ENCODE peak calls at places on chromosomes 12 and 14, in eight cellular contexts. Z is OCI-LY7; U is CD4-positive, alpha-beta memory T cell; K is germinal center; Q is activated CD4-positive, alpha-beta T cell treated with anti-CD3 and anti-CD28 coated beads, Interleukin-2, amount 50 U/mL, for 48 hours; X is RCC 7860; G is Calu3; V is effector memory CD8-positive, alpha-beta T cell. L is an unnamed sample.

GRCh38 chr12:98757455-98757854 is 112.4 kb downstream of the APAF1 start:
- DNase-seq in Q (no peak), G (no peak), K (no peak), U (no peak), X (no peak), V (no peak), Z (no peak), L (no peak)

GRCh38 chr12:68037616-68038255 is 48.5 kb downstream of the IFNG-AS1 start:
- DNase-seq in V (no peak), U (no peak), X (no peak), Z (no peak), G (no peak), K (no peak), Q (peak), L (no peak)

GRCh38 chr12:63955831-63956685 is 111.6 kb downstream of the SRGAP1 start:
- DNase-seq in U (no peak), X (no peak), Z (no peak), V (no peak), K (no peak), G (no peak), Q (no peak), L (peak)

GRCh38 chr12:114919479-114919878 is 235.5 kb upstream of the TBX3 start:
- DNase-seq in U (no peak), K (no peak), V (no peak), X (no peak), Q (no peak), G (no peak), Z (no peak), L (peak)

GRCh38 chr12:93137656-93138612 is 208.8 kb upstream of the EEA1 start:
- DNase-seq in Q (no peak), Z (no peak), G (peak), K (no peak), V (no peak), U (no peak), X (peak), L (peak)

GRCh38 chr12:50017047-50017446 is 8.2 kb downstream of the RACGAP1 start:
- DNase-seq in U (no peak), G (no peak), Q (no peak), V (no peak), Z (no peak), K (no peak), X (no peak), L (peak)

GRCh38 chr12:122944588-122944987 is 21.7 kb downstream of the ABCB9 start:
- DNase-seq in K (no peak), U (no peak), G (peak), Q (no peak), V (no peak), X (peak), Z (no peak), L (no peak)

GRCh38 chr12:131671276-131671675 is 39.6 kb upstream of the SFSWAP start:
- DNase-seq in U (no peak), V (no peak), Q (no peak), K (no peak), Z (no peak), X (no peak), G (no peak), L (no peak)

GRCh38 chr12:66900616-66901015 is 221.7 kb upstream of the GRIP1 start:
- DNase-seq in Q (no peak), X (no peak), V (no peak), K (no peak), U (no peak), G (no peak), Z (no peak), L (no peak)

GRCh38 chr14:35883677-35884293 is 57.6 kb downstream of the BRMS1L start:
- DNase-seq in G (peak), U (no peak), Z (peak), X (no peak), K (no peak), Q (peak), V (no peak), L (peak)

GRCh38 chr12:51683763-51684357 is 92.8 kb downstream of the SCN8A start:
- DNase-seq in Q (no peak), V (no peak), K (no peak), G (no peak), Z (no peak), X (no peak), U (no peak), L (peak)

GRCh38 chr14:102925646-102926045 is 3.2 kb downstream of the AMN start:
- DNase-seq in X (no peak), K (no peak), V (no peak), Z (no peak), G (no peak), U (no peak), Q (no peak), L (no peak)

GRCh38 chr14:33280646-33281045 is 342.0 kb downstream of the NPAS3 start:
- DNase-seq in V (no peak), U (no peak), G (no peak), Q (no peak), K (no peak), Z (no peak), X (peak), L (no peak)

GRCh38 chr12:42145552-42146215 is 1.0 kb upstream of the GXYLT1 start:
- DNase-seq in Q (no peak), Z (no peak), K (no peak), X (no peak), U (no peak), V (no peak), G (no peak), L (no peak)

GRCh38 chr12:6312529-6313325 is 2.2 kb downstream of the PLEKHG6 start:
- DNase-seq in U (no peak), K (no peak), V (no peak), X (no peak), Q (peak), G (peak), Z (no peak), L (no peak)

GRCh38 chr12:6867407-6868210 is at the start of gene TPI1:
- DNase-seq in V (peak), X (peak), U (peak), Z (peak), K (peak), G (peak), Q (peak), L (peak)

GRCh38 chr14:100486025-100486828 is 101.0 kb downstream of the BEGAIN start:
- DNase-seq in V (peak), X (peak), Q (peak), Z (peak), K (peak), U (peak), G (peak), L (peak)

GRCh38 chr14:29217813-29218450 is 451.3 kb downstream of the FOXG1 start:
- DNase-seq in K (no peak), Z (no peak), U (no peak), Q (no peak), G (no peak), X (no peak), V (no peak), L (peak)

GRCh38 chr12:113727651-113728061 is 238.5 kb downstream of the RBM19 start:
- DNase-seq in K (no peak), V (no peak), G (no peak), U (no peak), Z (no peak), Q (no peak), X (peak), L (no peak)

GRCh38 chr14:100858838-100859220 is 32.9 kb downstream of the MEG3 start:
- DNase-seq in X (no peak), V (no peak), G (no peak), U (no peak), Z (no peak), Q (no peak), K (no peak), L (no peak)

GRCh38 chr14:102392506-102392905 is 29.8 kb downstream of the TECPR2 start:
- DNase-seq in G (no peak), K (no peak), Q (no peak), X (no peak), U (no peak), V (no peak), Z (no peak), L (peak)

GRCh38 chr12:88242161-88242925 is 100.2 kb downstream of the TMTC3 start:
- DNase-seq in U (no peak), X (peak), Z (no peak), G (peak), Q (peak), V (no peak), K (no peak), L (peak)

GRCh38 chr12:71556881-71557280 is 106.8 kb downstream of the ZFC3H1 start:
- DNase-seq in U (no peak), V (no peak), K (no peak), Z (no peak), Q (no peak), X (peak), G (peak), L (peak)

GRCh38 chr12:111685322-111685810 is 390 bp downstream of the BRAP start:
- DNase-seq in Z (peak), Q (no peak), G (no peak), K (peak), U (no peak), X (no peak), V (no peak), L (no peak)

GRCh38 chr12:52010692-52011601 is 4.2 kb downstream of the TAMALIN start:
- DNase-seq in Z (no peak), Q (no peak), U (no peak), K (no peak), X (no peak), V (no peak), G (no peak), L (no peak)

GRCh38 chr14:103825103-103825502 is 22.3 kb downstream of the PPP1R13B start:
- DNase-seq in Z (no peak), V (no peak), Q (no peak), G (peak), U (no peak), X (no peak), K (no peak), L (no peak)

GRCh38 chr12:109518820-109519665 is 41.6 kb downstream of the UBE3B start:
- DNase-seq in X (peak), Q (peak), K (peak), Z (peak), G (peak), V (peak), U (peak), L (peak)

GRCh38 chr14:37213016-37213415 is 15.3 kb downstream of the MIPOL1 start:
- DNase-seq in K (no peak), X (no peak), Q (no peak), V (no peak), U (no peak), G (no peak), Z (no peak), L (no peak)

GRCh38 chr14:95838862-95839261 is 37.8 kb upstream of the TUNAR start:
- DNase-seq in K (no peak), Z (no peak), U (no peak), G (no peak), V (no peak), Q (no peak), X (no peak), L (no peak)

GRCh38 chr12:113688313-113688712 is 216.6 kb upstream of the LHX5 start:
- DNase-seq in Q (no peak), U (no peak), G (no peak), Z (no peak), V (no peak), X (no peak), K (no peak), L (no peak)

GRCh38 chr14:51093371-51094281 is 1.3 kb downstream of the TRIM9 start:
- DNase-seq in U (peak), Q (peak), V (peak), G (no peak), K (peak), X (peak), Z (peak), L (no peak)

GRCh38 chr12:40692617-40693502 is 621 bp downstream of the CNTN1 start:
- DNase-seq in G (no peak), Z (no peak), X (no peak), V (no peak), K (no peak), Q (no peak), U (no peak), L (no peak)

GRCh38 chr12:109309441-109310246 is 560 bp upstream of the FOXN4 start:
- DNase-seq in U (no peak), X (no peak), G (peak), Z (peak), Q (peak), V (no peak), K (peak), L (no peak)

GRCh38 chr12:98582093-98582492 is 11.4 kb upstream of the SLC25A3 start:
- DNase-seq in U (no peak), Z (no peak), K (no peak), Q (no peak), X (no peak), V (no peak), G (no peak), L (no peak)

GRCh38 chr12:78672033-78672432 is 192.5 kb upstream of the SYT1 start:
- DNase-seq in G (no peak), U (no peak), V (no peak), Z (no peak), Q (no peak), X (no peak), K (no peak), L (no peak)

GRCh38 chr14:105493921-105494605 is 3.0 kb downstream of the TEDC1 start:
- DNase-seq in U (no peak), V (no peak), Z (no peak), G (no peak), K (no peak), X (no peak), Q (no peak), L (no peak)

GRCh38 chr14:90491221-90491867 is 94.5 kb downstream of the CALM1 start:
- DNase-seq in U (no peak), V (no peak), X (no peak), G (no peak), Z (no peak), K (no peak), Q (no peak), L (peak)

GRCh38 chr14:94386085-94387031 is 2.0 kb downstream of the SERPINA1 start:
- DNase-seq in U (no peak), Z (no peak), G (no peak), K (no peak), Q (no peak), X (no peak), V (no peak), L (no peak)

GRCh38 chr12:60259241-60259640 is 663.4 kb downstream of the SLC16A7 start:
- DNase-seq in U (no peak), K (no peak), X (no peak), V (no peak), G (no peak), Q (no peak), Z (no peak), L (no peak)

L was measured in fibroblast of villous mesenchyme.